ENCODE peak calls at places on chromosomes 11 and 22, in seven cellular contexts. W, O, F, P, K, M and L are unnamed samples.

GRCh38 chr22:27090595-27090994 is 433.2 kb downstream of the MIAT start:
- DNase-seq in W (no peak), O (no peak), F (no peak), P (no peak), K (no peak), M (no peak), L (no peak)

GRCh38 chr11:94303884-94304459 is 408 bp upstream of the IZUMO1R start:
- DNase-seq in W (no peak), O (no peak), F (no peak), P (no peak), K (no peak), M (no peak), L (no peak)

GRCh38 chr22:44625981-44626687 is 75.9 kb upstream of the PRR5 start:
- DNase-seq in W (no peak), O (peak), F (peak), P (peak), K (peak), M (peak), L (peak)

GRCh38 chr11:92107331-92107730 is 117.3 kb upstream of the FAT3 start:
- DNase-seq in W (no peak), O (no peak), F (no peak), P (no peak), K (no peak), M (no peak), L (no peak)

GRCh38 chr11:100863080-100863581 is 176.0 kb downstream of the ARHGAP42 start:
- DNase-seq in W (peak), O (peak), F (no peak), P (peak), K (peak), M (peak), L (no peak)

GRCh38 chr22:32829451-32829851 is 27.9 kb downstream of the TIMP3 start:
- DNase-seq in W (no peak), O (no peak), F (no peak), P (no peak), K (no peak), M (no peak), L (no peak)

GRCh38 chr11:60159868-60160267 is 23.0 kb downstream of the MS4A6A start:
- DNase-seq in W (no peak), O (no peak), F (no peak), P (no peak), K (no peak), M (no peak), L (no peak)

GRCh38 chr11:29135504-29135903 is 881.3 kb downstream of the KCNA4 start:
- DNase-seq in W (peak), O (no peak), F (no peak), P (peak), K (peak), M (no peak), L (no peak)

GRCh38 chr22:27537481-27537891 is 264.1 kb downstream of the MN1 start:
- DNase-seq in W (no peak), O (no peak), F (no peak), P (no peak), K (no peak), M (peak), L (no peak)

DNA sequence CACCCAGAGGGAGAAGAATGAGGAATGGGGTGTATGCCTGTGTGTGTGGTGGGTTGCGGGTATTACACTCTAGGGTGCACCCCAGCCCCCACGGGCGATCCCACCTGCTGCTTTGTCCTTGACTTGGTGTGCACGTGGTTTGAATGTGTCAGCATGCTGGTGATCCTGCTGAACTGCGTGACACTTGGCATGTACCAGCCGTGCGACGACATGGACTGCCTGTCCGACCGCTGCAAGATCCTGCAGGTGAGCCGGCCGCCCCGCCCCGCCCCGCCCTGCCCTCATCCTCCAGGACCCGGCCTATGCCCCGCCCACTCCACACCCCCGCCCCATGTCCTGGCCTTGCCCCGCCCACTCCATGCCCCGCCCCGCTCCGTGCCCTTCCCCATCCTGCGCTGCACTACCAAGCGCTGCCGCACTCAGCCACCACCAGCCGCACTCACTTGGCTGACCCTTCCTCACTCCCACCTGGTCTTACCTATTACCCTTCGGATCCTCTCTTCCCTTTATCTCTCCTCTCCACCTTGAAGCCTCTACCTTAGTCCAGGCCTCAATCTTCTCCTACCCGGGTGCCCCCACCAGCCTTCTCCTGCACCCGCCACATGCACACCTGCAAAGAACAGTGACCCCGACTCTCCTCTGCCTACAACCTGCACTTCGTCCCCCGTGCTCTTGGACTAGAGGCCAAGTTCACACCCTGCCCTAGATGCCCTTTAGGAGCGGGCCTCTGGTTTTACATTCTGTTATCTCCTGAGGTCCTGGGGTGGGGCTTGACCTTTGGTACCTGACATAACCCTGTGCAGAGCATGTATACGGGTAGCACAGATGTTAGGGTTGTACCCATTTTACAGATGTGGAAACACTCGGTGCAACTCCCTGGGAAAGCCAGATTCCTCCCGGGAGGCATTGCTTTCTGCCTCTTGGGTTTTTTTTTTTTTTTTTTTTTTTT is 27.7 kb downstream of the CACNA1I start:
- DNase-seq in W (no peak), O (no peak), F (no peak), P (no peak), K (no peak), M (peak), L (peak)
- TF ChIP-seq CTCF in W (no peak), O (no peak), F (no peak), P (peak), K (no peak), M (peak), L (no peak)

DNA sequence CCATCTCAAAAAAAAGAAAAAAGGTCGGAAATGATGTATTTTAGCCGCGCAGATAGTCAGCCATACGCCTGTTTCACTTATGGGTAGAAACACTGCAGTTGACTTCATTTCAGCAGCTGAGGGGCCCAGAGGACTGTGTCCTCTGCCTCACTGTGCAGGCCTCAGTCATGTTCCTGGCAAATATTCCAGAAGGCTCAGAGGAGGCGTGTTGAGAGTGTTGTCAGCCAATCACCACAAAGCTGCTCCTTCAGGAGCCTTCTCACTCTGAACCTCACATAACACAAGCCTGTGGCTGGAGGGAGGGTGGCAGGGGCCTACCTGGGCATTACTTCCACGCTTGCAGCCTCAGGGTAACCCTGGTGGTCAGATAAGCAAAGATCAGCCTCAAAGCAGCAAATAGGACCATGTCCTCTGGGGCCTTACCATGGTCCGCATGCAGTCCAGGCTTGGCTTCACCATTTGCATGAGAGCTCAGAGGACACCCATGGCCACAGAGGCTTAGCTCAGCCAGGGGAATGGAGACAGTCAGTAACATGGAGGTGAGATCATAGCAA is 17.3 kb upstream of the TREH start:
- DNase-seq in W (no peak), O (no peak), F (no peak), P (no peak), K (no peak), M (no peak), L (no peak)
- TF ChIP-seq CTCF in W (no peak), O (no peak), F (no peak), P (no peak), K (no peak), M (no peak), L (no peak)

DNA sequence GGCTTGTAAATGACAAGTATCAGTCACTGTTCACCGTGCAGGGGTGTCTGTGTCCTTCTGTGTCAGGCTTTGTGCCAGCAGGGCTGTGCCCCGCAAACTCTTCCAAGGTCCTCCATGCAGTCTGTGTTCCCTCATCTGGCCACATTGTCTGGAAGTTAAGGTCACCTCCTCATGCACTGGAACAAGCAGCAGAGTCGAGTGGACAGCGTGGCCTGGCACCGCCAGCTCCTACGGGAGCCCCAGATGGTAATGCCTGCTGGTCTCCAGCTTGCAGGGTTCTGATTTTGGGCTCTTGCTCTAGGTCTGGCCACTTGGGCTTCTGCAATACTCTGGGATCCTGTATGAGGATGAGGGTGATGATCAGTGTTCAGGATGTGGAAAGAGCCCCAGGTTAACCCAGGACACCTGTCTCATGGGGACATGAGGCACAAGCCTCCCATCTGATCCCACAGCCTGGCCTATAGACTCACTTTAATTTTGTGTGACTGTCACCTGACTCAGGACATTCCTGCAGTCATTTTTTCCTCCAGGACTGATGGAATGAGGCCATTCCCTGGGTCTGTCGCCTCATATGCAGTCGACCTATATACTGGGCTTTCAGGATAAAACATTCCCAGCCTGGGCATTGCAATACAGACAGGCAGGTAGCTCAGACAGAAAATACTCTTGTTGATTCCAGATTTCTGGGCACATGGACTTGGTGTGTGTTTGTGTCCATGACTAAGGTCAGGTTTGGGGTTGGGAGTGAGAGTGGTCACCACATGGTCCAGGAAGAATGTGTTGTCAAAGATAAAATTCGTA is 106.3 kb upstream of the TOP3B start:
- DNase-seq in W (no peak), O (no peak), F (no peak), P (no peak), K (no peak), M (no peak), L (no peak)
- TF ChIP-seq CTCF in W (no peak), O (no peak), F (no peak), P (no peak), K (no peak), M (no peak), L (no peak)

DNA sequence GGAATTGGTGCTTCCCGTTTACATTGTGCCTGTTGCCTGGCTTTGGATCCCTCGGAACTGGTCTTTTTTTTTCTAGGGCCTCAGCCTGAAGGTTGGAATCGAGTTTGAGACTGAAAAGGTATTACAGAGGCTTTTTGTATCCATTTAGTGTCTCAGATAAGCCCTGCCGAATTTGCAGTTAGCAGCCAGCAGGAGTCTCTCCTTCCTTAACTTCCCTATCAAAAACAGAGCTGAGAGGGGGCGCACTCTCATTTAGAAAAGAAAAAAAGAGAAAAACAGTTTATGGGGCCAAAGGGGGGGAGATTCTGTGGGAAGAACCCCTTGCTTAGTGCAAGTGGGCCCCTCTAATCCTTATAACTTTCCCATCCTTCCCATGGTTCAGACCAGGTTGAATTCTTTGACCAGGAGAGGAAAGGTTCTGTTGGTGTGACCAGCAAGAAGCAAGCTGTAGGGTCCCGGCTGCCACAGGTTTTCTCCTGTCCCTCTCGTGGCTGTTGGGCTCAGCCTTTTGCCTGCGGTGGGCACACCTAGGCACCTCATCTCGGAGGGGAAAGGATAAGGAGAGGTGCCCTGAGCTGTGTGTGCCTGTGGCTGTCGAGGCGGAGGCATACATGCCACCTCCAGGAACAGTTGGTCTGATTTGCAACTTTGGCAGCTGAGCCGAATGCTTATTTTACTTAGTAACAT is 565.1 kb upstream of the CNTN5 start:
- DNase-seq in W (no peak), O (no peak), F (no peak), P (no peak), K (no peak), M (no peak), L (no peak)
- TF ChIP-seq CTCF in W (no peak), O (no peak), F (no peak), P (no peak), K (no peak), M (peak), L (no peak)

GRCh38 chr11:5204787-5205186 is 4.3 kb upstream of the OR51V1 start:
- DNase-seq in W (peak), O (no peak), F (no peak), P (peak), K (peak), M (no peak), L (no peak)
- TF ChIP-seq CTCF in W (peak), O (peak), F (peak), P (peak), K (peak), M (peak), L (no peak)

DNA sequence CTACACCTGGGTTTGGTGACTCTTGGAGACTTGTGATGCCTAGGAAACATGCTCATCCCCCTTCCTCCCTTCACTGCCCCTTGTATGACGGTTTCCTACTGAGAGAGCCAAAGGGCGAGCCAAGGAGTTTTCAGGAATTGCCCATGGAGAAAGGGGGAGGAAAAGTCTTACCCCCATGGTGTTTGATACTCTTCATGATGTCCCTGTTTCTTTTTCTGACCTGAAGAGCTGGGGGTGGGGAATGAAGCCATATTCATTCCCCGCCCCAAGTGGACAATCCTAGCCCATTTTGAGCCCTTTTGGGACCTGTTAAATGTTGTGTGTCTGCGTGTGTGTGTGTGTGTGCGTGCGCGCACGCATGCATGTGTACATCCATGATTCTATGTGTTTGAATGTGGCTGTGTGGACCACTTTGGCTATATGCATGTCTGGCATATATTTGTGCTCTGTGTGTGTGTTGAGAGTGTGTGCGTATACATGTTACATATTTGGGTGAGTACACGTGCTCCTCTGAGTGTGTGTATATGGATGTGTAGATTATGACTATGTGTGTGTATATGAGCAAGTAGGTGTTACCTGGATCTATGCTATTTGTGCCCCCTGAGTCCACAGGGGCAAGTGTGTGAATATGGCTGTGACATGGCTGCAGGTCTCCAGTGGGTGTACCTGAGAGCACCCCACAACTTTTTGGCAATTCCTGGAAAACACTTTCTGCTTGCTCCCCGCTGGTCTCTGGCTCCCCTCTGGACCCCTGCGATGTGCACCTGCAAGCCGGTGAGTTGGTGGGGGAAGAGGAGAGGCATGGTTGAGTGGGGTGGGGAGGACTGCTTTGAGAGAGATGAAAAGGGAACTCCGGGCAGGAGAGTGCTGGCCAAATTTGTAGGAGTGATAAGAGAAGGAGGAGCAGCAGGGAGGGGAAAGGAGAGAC is 24.6 kb downstream of the OTOG start:
- DNase-seq in W (no peak), O (no peak), F (peak), P (no peak), K (no peak), M (no peak), L (no peak)
- TF ChIP-seq CTCF in W (no peak), O (no peak), F (no peak), P (no peak), K (no peak), M (no peak), L (no peak)

DNA sequence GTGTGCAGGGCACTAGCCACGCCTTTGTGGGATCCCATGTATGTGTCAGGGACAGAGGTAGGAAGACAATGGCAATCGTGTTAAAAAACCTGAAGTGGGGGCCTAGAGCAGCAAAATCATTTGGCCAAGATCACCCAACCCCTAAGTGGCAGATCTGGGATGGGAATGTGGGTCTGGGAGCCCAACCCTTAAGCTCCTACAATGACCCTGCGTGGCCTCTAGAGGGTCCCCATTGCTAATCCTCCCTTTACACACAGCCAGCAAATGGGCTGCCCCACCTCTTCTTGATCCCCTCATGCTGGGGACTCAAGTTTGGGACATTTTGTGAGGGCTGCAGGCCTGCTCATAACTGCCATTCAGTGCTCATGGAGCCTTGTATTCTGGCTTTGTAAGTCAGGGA is 73.2 kb upstream of the SUSD2 start:
- DNase-seq in W (no peak), O (no peak), F (no peak), P (no peak), K (no peak), M (no peak), L (no peak)
- TF ChIP-seq CTCF in W (no peak), O (no peak), F (no peak), P (peak), K (no peak), M (peak), L (no peak)

GRCh38 chr11:86070435-86071056 is 1.7 kb upstream of the PICALM start:
- DNase-seq in W (no peak), O (no peak), F (no peak), P (no peak), K (no peak), M (no peak), L (no peak)

GRCh38 chr11:86067230-86068137 is 1.4 kb downstream of the PICALM start:
- DNase-seq in W (no peak), O (no peak), F (no peak), P (no peak), K (no peak), M (no peak), L (no peak)

GRCh38 chr11:86069408-86070086 is 663 bp upstream of the PICALM start:
- DNase-seq in W (peak), O (peak), F (no peak), P (peak), K (peak), M (no peak), L (no peak)

GRCh38 chr11:86068138-86068861 is 584 bp downstream of the PICALM start:
- DNase-seq in W (no peak), O (peak), F (peak), P (peak), K (no peak), M (peak), L (peak)

DNA sequence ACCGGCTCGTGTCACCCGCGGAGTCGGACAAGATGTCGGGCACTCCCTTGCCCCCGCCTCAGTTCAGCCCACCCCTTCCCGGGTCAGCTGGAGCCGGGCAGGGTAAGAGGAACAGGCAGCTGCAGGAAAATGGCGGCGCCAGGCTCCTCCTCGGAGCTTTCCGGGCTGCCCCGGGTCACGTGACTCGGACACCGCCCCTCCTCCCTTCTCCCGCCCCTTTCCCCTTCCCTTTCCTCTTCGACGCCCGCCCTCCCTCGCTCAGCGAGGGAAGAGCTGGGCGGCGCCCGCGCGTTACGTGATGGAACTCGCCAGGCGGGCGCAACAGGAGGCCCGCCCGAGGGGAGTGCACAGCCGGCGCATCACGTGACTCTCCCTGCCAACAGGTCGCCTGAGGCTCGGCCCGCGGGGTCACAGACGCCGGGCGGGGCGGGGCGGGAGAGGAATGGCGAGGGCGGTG is at the start of gene PICALM:
- DNase-seq in W (peak), O (peak), F (peak), P (peak), K (peak), M (peak), L (peak)
- TF ChIP-seq CTCF in W (no peak), O (no peak), F (peak), P (no peak), K (peak), M (no peak), L (no peak)